ENCODE peak calls at places on chromosomes 2 and 18, in ten cellular contexts. B is psoas muscle, R is foreskin keratinocyte, O is GM12865, U is A549, D is heart right ventricle, L is nephron progenitor cell, Q is left lung, W is tibial artery, Y is RWPE1. J is an unnamed sample.

GRCh38 chr2:218095853-218096252 is 26.8 kb downstream of the RUFY4 start:
- DNase-seq in B (no peak), R (no peak), O (no peak), U (no peak), D (no peak), L (no peak), Q (no peak), W (no peak), Y (no peak), J (no peak)

GRCh38 chr2:14673351-14673875 is 40.9 kb downstream of the LRATD1 start:
- DNase-seq in B (no peak), R (no peak), O (no peak), U (no peak), D (no peak), L (no peak), Q (no peak), W (no peak), Y (no peak), J (no peak)

GRCh38 chr2:162256621-162257020 is 13.4 kb upstream of the FAP start:
- DNase-seq in B (no peak), R (peak; percentile 19), O (no peak), U (no peak), D (no peak), L (no peak), Q (no peak), W (no peak), Y (no peak), J (no peak)

GRCh38 chr18:77607087-77607486 is 357.4 kb downstream of the GALR1 start:
- DNase-seq in B (no peak), R (no peak), O (no peak), U (no peak), D (no peak), L (no peak), Q (no peak), W (no peak), Y (no peak), J (no peak)

GRCh38 chr2:232292395-232293154 is 86.0 kb upstream of the ALPP start:
- DNase-seq in B (no peak), R (peak; percentile 33), O (peak; percentile 78), U (peak; percentile 47), D (peak; percentile 36), L (peak; percentile 73), Q (no peak), W (no peak), Y (no peak), J (no peak)

GRCh38 chr2:96103906-96104861 is 12.2 kb downstream of the ADRA2B start:
- DNase-seq in B (no peak), R (no peak), O (no peak), U (no peak), D (peak; percentile 45), L (no peak), Q (no peak), W (peak; percentile 56), Y (no peak), J (no peak)

GRCh38 chr2:81266106-81266505 is 961.6 kb upstream of the LRRTM1 start:
- DNase-seq in B (no peak), R (no peak), O (no peak), U (no peak), D (no peak), L (peak; percentile 26), Q (no peak), W (no peak), Y (no peak), J (no peak)

GRCh38 chr2:141736466-141736865 is 394.4 kb downstream of the LRP1B start:
- DNase-seq in B (no peak), R (no peak), O (no peak), U (no peak), D (no peak), L (no peak), Q (no peak), W (no peak), Y (no peak), J (no peak)

GRCh38 chr2:138630164-138630563 is 128.6 kb downstream of the SPOPL start:
- DNase-seq in B (no peak), R (peak; percentile 66), O (no peak), U (no peak), D (no peak), L (no peak), Q (no peak), W (no peak), Y (no peak), J (no peak)

GRCh38 chr2:189350515-189351209 is 90.6 kb upstream of the WDR75 start:
- DNase-seq in B (no peak), R (no peak), O (no peak), U (no peak), D (peak; percentile 36), L (no peak), Q (no peak), W (peak; percentile 87), Y (no peak), J (no peak)

GRCh38 chr2:233650981-233651380 is 14.7 kb downstream of the UGT1A10 start:
- DNase-seq in B (no peak), R (peak; percentile 81), O (no peak), U (no peak), D (no peak), L (no peak), Q (no peak), W (no peak), Y (no peak), J (no peak)

GRCh38 chr2:30191107-30191506 is 40.2 kb upstream of the LBH start:
- DNase-seq in B (no peak), R (no peak), O (no peak), U (no peak), D (no peak), L (no peak), Q (no peak), W (no peak), Y (no peak), J (no peak)

GRCh38 chr18:26322892-26323653 is 96.8 kb downstream of the TAF4B start:
- DNase-seq in B (no peak), R (peak; percentile 78), O (no peak), U (no peak), D (no peak), L (no peak), Q (no peak), W (no peak), Y (no peak), J (no peak)

GRCh38 chr2:128661289-128661688 is 342.6 kb upstream of the HS6ST1 start:
- DNase-seq in B (no peak), R (no peak), O (no peak), U (no peak), D (no peak), L (no peak), Q (no peak), W (peak; percentile 33), Y (no peak), J (peak; percentile 73)

GRCh38 chr2:169452080-169452479 is 27.2 kb upstream of the BBS5 start:
- DNase-seq in B (no peak), R (no peak), O (peak; percentile 34), U (peak; percentile 33), D (no peak), L (no peak), Q (no peak), W (no peak), Y (peak; percentile 56), J (no peak)
- TF ChIP-seq CTCF in B (peak; percentile 56), R (peak; percentile 64), O (peak; percentile 33), U (peak; percentile 80), D (peak; percentile 60), L (peak; percentile 47), Q (peak; percentile 42), W (no peak), Y (peak; percentile 56), J (peak; percentile 65)

GRCh38 chr2:41414486-41415230 is 633.2 kb upstream of the PKDCC start:
- DNase-seq in B (no peak), R (peak; percentile 47), O (peak; percentile 65), U (peak; percentile 3), D (no peak), L (peak; percentile 31), Q (no peak), W (no peak), Y (peak; percentile 10), J (no peak)
- TF ChIP-seq CTCF in B (peak; percentile 20), R (peak; percentile 71), O (peak; percentile 59), U (peak; percentile 39), D (peak; percentile 66), L (peak; percentile 69), Q (peak; percentile 43), W (peak; percentile 43), Y (no peak), J (peak; percentile 66)

GRCh38 chr2:112582314-112582746 is 2.1 kb upstream of the CHCHD5 start:
- DNase-seq in B (no peak), R (peak; percentile 45), O (peak; percentile 68), U (no peak), D (peak; percentile 24), L (peak; percentile 21), Q (no peak), W (no peak), Y (peak; percentile 31), J (no peak)

GRCh38 chr2:112572005-112572404 is 12.4 kb upstream of the CHCHD5 start:
- DNase-seq in B (no peak), R (no peak), O (no peak), U (no peak), D (no peak), L (no peak), Q (no peak), W (no peak), Y (no peak), J (no peak)

GRCh38 chr2:112579280-112579679 is 5.1 kb upstream of the CHCHD5 start:
- DNase-seq in B (no peak), R (peak; percentile 75), O (no peak), U (no peak), D (no peak), L (no peak), Q (no peak), W (no peak), Y (peak; percentile 24), J (no peak)

GRCh38 chr2:112580084-112580483 is 4.3 kb upstream of the CHCHD5 start:
- DNase-seq in B (no peak), R (no peak), O (no peak), U (no peak), D (no peak), L (no peak), Q (no peak), W (no peak), Y (no peak), J (no peak)

DNA sequence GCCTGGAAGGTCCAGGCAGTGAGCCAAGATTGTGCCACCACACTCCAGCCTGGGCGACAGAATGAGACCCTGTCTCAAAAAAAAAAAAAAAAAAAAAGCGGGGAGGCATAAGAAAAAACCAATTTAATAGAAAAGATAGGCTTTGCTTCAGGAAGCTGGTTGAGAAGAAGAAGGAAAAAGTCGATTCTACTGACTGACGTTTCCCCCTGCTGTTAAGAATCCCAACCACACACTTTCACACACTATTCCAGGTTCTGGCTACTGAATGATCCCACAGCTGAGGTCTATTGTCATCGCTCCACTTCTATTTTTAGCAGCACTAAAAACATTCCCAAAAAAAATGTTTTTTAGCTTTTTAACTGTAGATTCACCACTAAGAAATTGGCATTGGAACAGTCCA is 6.7 kb upstream of the CHCHD5 start:
- DNase-seq in B (no peak), R (no peak), O (no peak), U (no peak), D (no peak), L (no peak), Q (no peak), W (no peak), Y (no peak), J (no peak)
- TF ChIP-seq CTCF in B (no peak), R (no peak), O (no peak), U (no peak), D (no peak), L (no peak), Q (no peak), W (no peak), Y (no peak), J (peak; percentile 37)

DNA sequence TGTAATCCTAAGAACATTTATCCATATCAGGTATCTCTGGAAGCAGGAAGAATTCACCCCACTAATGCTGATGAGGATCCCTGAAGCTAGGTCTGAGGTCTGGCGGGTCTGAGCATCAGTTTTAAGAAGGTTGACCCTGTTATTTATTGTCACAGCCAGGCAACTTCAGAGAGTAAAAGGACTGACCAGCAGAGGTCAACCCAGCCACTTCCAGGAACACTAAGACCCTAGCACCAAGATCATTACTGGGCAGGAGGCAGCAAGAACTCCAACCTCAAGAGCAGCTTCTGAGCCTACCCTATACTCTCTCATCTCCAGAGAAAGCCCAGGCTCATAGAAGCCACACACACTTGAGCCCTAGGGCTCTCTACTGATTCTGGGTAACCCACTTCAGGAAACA is 901.4 kb downstream of the DCDC2C start:
- DNase-seq in B (no peak), R (no peak), O (no peak), U (no peak), D (no peak), L (no peak), Q (no peak), W (no peak), Y (no peak), J (no peak)
- TF ChIP-seq CTCF in B (no peak), R (no peak), O (no peak), U (no peak), D (no peak), L (peak; percentile 16), Q (no peak), W (no peak), Y (no peak), J (no peak)

J was measured in osteocyte.